ENCODE peak calls at places on chromosomes 1 and 21, in seven cellular contexts. D, L, O, N, G, U and T are unnamed samples.

GRCh38 chr1:236734141-236734765 is 48.0 kb downstream of the ACTN2 start:
- DNase-seq in N (no peak), D (no peak), U (no peak), G (no peak), L (peak), O (no peak), T (peak)

GRCh38 chr1:36170643-36171412 is 14.9 kb downstream of the MAP7D1 start:
- DNase-seq in D (no peak), U (no peak), O (no peak), L (no peak), N (no peak), G (no peak), T (no peak)

GRCh38 chr1:29117381-29117780 is 6.3 kb downstream of the TMEM200B start:
- DNase-seq in L (no peak), U (no peak), N (no peak), D (no peak), G (no peak), O (no peak), T (no peak)

GRCh38 chr1:39213511-39214002 is 9.1 kb downstream of the MACF1 start:
- DNase-seq in L (peak), U (peak), N (no peak), G (no peak), O (no peak), D (no peak), T (no peak)

GRCh38 chr1:223077434-223077833 is 65.6 kb downstream of the TLR5 start:
- DNase-seq in D (no peak), L (no peak), O (no peak), G (no peak), U (no peak), N (no peak), T (no peak)

GRCh38 chr21:33261635-33262034 is 4.5 kb upstream of the IL10RB start:
- DNase-seq in O (no peak), U (no peak), N (peak), G (no peak), L (peak), D (no peak), T (no peak)

GRCh38 chr1:115430717-115431116 is 92.7 kb upstream of the NGF start:
- DNase-seq in L (peak), D (no peak), U (no peak), O (peak), G (no peak), N (no peak), T (peak)

GRCh38 chr1:70966018-70966638 is 81.5 kb downstream of the PTGER3 start:
- DNase-seq in G (no peak), D (no peak), U (no peak), N (no peak), L (peak), O (no peak), T (no peak)

GRCh38 chr1:15155760-15156743 is 2.5 kb downstream of the TMEM51 start:
- DNase-seq in L (no peak), N (no peak), G (no peak), O (no peak), D (no peak), U (no peak), T (no peak)

GRCh38 chr1:27137022-27137542 is 17.8 kb downstream of the SLC9A1 start:
- DNase-seq in O (no peak), G (no peak), D (peak), L (no peak), N (peak), U (no peak), T (no peak)

GRCh38 chr1:22332166-22332717 is 119.4 kb upstream of the ZBTB40 start:
- DNase-seq in D (no peak), N (no peak), L (no peak), O (no peak), G (no peak), U (no peak), T (no peak)

GRCh38 chr1:168945870-168946269 is 160.6 kb upstream of the ATP1B1 start:
- DNase-seq in O (no peak), D (no peak), G (no peak), N (peak), L (no peak), U (no peak), T (no peak)

GRCh38 chr1:102191723-102192122 is 195.0 kb upstream of the OLFM3 start:
- DNase-seq in N (peak), D (no peak), O (peak), L (peak), G (peak), U (peak), T (peak)

GRCh38 chr21:37435120-37435519 is 68.5 kb downstream of the DYRK1A start:
- DNase-seq in N (peak), U (peak), D (peak), G (peak), L (peak), O (peak), T (peak)

GRCh38 chr1:202579806-202580205 is 130.4 kb downstream of the SYT2 start:
- DNase-seq in G (no peak), D (no peak), L (peak), O (no peak), U (no peak), N (no peak), T (no peak)

GRCh38 chr1:20640183-20640597 is 6.9 kb downstream of the PINK1 start:
- DNase-seq in L (peak), U (peak), N (peak), D (peak), G (no peak), O (peak), T (peak)

GRCh38 chr1:9100471-9101043 is 28.3 kb downstream of the GPR157 start:
- DNase-seq in G (no peak), N (no peak), O (no peak), L (peak), D (no peak), U (no peak), T (peak)

GRCh38 chr1:184101571-184101970 is 50.0 kb downstream of the TSEN15 start:
- DNase-seq in L (no peak), G (no peak), O (no peak), N (no peak), D (no peak), U (no peak), T (no peak)

GRCh38 chr1:172581779-172582178 is 48.8 kb downstream of the SUCO start:
- DNase-seq in U (no peak), G (no peak), L (no peak), N (no peak), O (no peak), D (no peak), T (no peak)

GRCh38 chr1:240611619-240612490 is at the start of gene GREM2:
- DNase-seq in D (peak), G (no peak), L (peak), O (no peak), N (peak), U (peak), T (peak)

GRCh38 chr1:112461200-112461871 is 47.4 kb upstream of the WNT2B start:
- DNase-seq in G (no peak), N (no peak), O (no peak), U (peak), D (no peak), L (no peak), T (no peak)

GRCh38 chr1:67893126-67893495 is 59.8 kb upstream of the GNG12 start:
- DNase-seq in G (no peak), D (no peak), N (no peak), U (no peak), O (no peak), L (peak), T (no peak)

GRCh38 chr1:89786628-89787214 is 34.1 kb upstream of the LRRC8D start:
- DNase-seq in L (no peak), U (no peak), N (no peak), D (no peak), G (no peak), O (no peak), T (no peak)

GRCh38 chr1:97143236-97143882 is 421.8 kb downstream of the PTBP2 start:
- DNase-seq in G (no peak), L (no peak), O (no peak), D (no peak), U (no peak), N (no peak), T (peak)

GRCh38 chr21:45454924-45455315 is 50.0 kb downstream of the COL18A1 start:
- DNase-seq in U (no peak), N (no peak), L (no peak), O (no peak), G (no peak), D (no peak), T (no peak)

GRCh38 chr1:3469104-3469848 is 14.8 kb downstream of the ARHGEF16 start:
- DNase-seq in U (no peak), L (no peak), D (no peak), N (no peak), G (no peak), O (no peak), T (no peak)

GRCh38 chr1:40039245-40039756 is 1.2 kb upstream of the CAP1 start:
- DNase-seq in L (no peak), N (peak), O (peak), U (no peak), D (no peak), G (no peak), T (no peak)